ENCODE peak calls at places on chromosome 5, in four cellular contexts. R, E, G and H are unnamed samples.

GRCh38 chr5:170333161-170333909 is 35.8 kb upstream of the LCP2 start:
- DNase-seq in R (no peak), E (peak; percentile 67), G (peak; percentile 79), H (no peak)

GRCh38 chr5:104706570-104706969 is 1144.0 kb upstream of the NUDT12 start:
- DNase-seq in R (no peak), E (no peak), G (no peak), H (no peak)

GRCh38 chr5:62564101-62564500 is 14.5 kb upstream of the LRRC70 start:
- DNase-seq in R (no peak), E (no peak), G (no peak), H (no peak)

GRCh38 chr5:87924451-87924850 is 344.2 kb downstream of the TMEM161B start:
- DNase-seq in R (no peak), E (no peak), G (no peak), H (no peak)

GRCh38 chr5:112417931-112418358 is 1.1 kb downstream of the EPB41L4A start:
- DNase-seq in R (no peak), E (no peak), G (peak; percentile 11), H (peak; percentile 3)

GRCh38 chr5:39024884-39025283 is 49.3 kb downstream of the RICTOR start:
- DNase-seq in R (no peak), E (no peak), G (no peak), H (no peak)

GRCh38 chr5:151026674-151027073 is 6.3 kb downstream of the GPX3 start:
- DNase-seq in R (no peak), E (no peak), G (no peak), H (no peak)

GRCh38 chr5:219492-219891 is 1.4 kb downstream of the SDHA start:
- DNase-seq in R (no peak), E (no peak), G (no peak), H (no peak)

GRCh38 chr5:112219000-112219399 is 200.1 kb downstream of the EPB41L4A start:
- DNase-seq in R (no peak), E (no peak), G (no peak), H (no peak)

GRCh38 chr5:125372694-125373621 is 626.5 kb upstream of the ZNF608 start:
- DNase-seq in R (no peak), E (no peak), G (no peak), H (no peak)

GRCh38 chr5:8814081-8814480 is 731.8 kb downstream of the SEMA5A start:
- DNase-seq in R (no peak), E (no peak), G (no peak), H (no peak)

GRCh38 chr5:180133971-180134508 is 62.5 kb upstream of the RNF130 start:
- DNase-seq in R (no peak), E (peak; percentile 33), G (no peak), H (no peak)

GRCh38 chr5:100232730-100233129 is 302.4 kb upstream of the FAM174A start:
- DNase-seq in R (no peak), E (no peak), G (no peak), H (no peak)

GRCh38 chr5:74322944-74323343 is 317.6 kb downstream of the ENC1 start:
- DNase-seq in R (peak; percentile 39), E (no peak), G (no peak), H (no peak)

GRCh38 chr5:124905256-124905655 is 158.8 kb upstream of the ZNF608 start:
- DNase-seq in R (no peak), E (no peak), G (no peak), H (no peak)

GRCh38 chr5:150573216-150573615 is 65.3 kb downstream of the NDST1 start:
- DNase-seq in R (no peak), E (no peak), G (no peak), H (no peak)

GRCh38 chr5:1161832-1162229 is 39.6 kb upstream of the SLC6A19 start:
- DNase-seq in R (no peak), E (no peak), G (no peak), H (no peak)

GRCh38 chr5:119347574-119347973 is 8.2 kb upstream of the TNFAIP8 start:
- DNase-seq in R (no peak), E (no peak), G (no peak), H (no peak)

GRCh38 chr5:2371419-2371710 is 380.1 kb downstream of the IRX2 start:
- DNase-seq in R (no peak), E (no peak), G (no peak), H (no peak)

GRCh38 chr5:41925555-41925946 is 470 bp downstream of the FBXO4 start:
- DNase-seq in R (peak; percentile 69), E (peak; percentile 47), G (no peak), H (peak; percentile 13)

GRCh38 chr5:121038438-121038837 is 574.3 kb downstream of the PRR16 start:
- DNase-seq in R (no peak), E (no peak), G (no peak), H (no peak)

GRCh38 chr5:150108711-150109605 is 22.6 kb upstream of the CSF1R start:
- DNase-seq in R (no peak), E (no peak), G (no peak), H (no peak)

GRCh38 chr5:87074072-87074471 is 193.6 kb upstream of the RASA1 start:
- DNase-seq in R (no peak), E (no peak), G (no peak), H (no peak)

DNA sequence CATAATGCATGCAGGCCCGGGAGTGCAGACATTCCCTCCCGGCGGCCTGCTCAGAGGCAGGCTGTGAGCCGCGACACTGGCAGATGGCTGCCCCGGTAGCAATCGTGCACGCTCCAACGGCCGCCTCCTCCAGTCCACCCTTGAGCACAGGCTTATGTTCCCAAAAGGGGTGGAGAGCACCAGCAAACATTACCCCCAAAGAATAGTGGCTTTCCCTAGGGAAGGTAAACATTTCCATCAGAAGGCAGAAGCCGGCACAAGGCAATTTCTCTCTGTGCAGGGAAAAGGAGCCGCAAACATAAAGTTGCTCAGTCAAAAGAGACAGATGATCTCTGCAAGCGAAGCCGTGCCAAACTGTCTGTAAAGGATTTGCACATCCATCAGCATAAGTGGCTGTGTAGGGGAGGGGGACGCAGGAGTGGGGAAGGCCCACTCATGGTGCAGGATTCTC is 92.5 kb downstream of the SIL1 start:
- DNase-seq in R (no peak), E (no peak), G (no peak), H (no peak)
- TF ChIP-seq POLR2A in R (no peak), E (no peak), G (no peak), H (no peak)

DNA sequence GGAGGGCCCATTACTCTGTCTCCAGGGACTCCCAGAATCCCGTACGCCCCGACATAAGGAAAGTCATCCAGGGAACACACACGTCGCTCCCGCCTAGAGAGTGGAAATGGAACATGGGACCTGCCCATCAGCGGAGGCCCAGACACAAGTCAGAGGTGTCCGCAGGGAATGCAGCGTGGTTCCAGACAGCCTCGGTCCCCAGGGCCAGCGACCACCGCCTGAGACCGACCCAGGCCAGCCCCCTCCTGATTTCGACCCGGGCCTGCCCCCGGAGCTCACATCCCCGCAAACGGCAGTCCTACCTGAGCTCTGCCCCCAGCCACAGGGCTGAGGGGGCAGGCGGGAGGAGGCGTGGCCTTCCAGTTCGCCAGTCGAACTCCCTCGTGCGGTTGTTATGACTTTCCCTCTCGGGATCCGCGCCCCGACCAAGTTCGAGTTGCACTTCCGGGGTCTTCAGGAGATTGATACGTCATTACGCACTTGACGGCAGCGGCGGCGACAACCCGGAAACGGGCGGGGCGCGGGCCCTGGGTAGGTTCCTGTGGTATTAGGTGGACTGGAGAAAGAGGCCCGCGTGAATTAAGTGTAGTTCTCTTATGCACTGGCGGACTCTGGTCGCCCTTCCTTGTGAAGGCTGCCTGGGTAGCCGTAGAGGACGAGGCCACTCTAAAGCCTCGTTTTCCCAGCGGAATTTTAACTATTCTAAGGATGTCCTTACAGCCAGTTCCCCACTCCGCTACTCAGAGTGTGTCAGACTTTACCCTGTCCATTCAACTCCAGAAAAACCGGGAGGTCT is 370.0 kb upstream of the POU5F2 start:
- DNase-seq in R (peak; percentile 92), E (peak; percentile 92), G (peak; percentile 69), H (peak; percentile 68)
- TF ChIP-seq POLR2AphosphoS5 in R (peak; percentile 40), E (no peak), G (peak; percentile 69), H (peak; percentile 61)

DNA sequence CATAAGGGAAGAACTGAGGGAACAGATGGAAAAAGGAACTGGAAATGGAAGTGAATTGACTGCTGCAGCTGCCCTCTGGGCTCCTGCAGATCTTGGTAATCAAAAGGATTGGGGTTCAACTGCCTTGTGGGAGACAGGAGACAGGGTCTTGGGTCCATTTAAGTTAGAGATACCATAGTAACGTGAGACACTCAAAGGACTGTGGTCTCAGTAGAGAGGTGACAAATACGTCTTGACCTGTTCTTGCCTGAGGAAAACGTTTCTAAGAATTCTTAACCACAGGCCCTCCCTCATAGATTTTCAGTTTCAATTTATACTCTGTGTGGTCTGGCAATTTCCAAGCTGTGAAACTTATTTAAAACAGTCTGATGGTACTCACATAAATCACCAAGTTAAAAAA is 100.9 kb upstream of the DHFR start:
- DNase-seq in R (no peak), E (no peak), G (peak; percentile 66), H (no peak)
- TF ChIP-seq TAF1 in R (no peak), E (no peak), G (no peak), H (no peak)

GRCh38 chr5:139650689-139651501 is 2.7 kb downstream of the CXXC5 start:
- DNase-seq in R (peak; percentile 59), E (no peak), G (no peak), H (no peak)
- TF ChIP-seq POLR2A in R (no peak), E (peak; percentile 40), G (peak; percentile 20), H (no peak)

GRCh38 chr5:128782446-128782845 is 182.8 kb upstream of the SLC27A6 start:
- DNase-seq in R (no peak), E (no peak), G (no peak), H (no peak)
- TF ChIP-seq POLR2AphosphoS5 in R (no peak), E (no peak), G (no peak), H (no peak)

GRCh38 chr5:135386886-135387628 is 12.0 kb downstream of the MACROH2A1 start:
- DNase-seq in R (peak; percentile 35), E (no peak), G (no peak), H (no peak)
- TF ChIP-seq TAF1 in R (no peak), E (no peak), G (no peak), H (no peak)

DNA sequence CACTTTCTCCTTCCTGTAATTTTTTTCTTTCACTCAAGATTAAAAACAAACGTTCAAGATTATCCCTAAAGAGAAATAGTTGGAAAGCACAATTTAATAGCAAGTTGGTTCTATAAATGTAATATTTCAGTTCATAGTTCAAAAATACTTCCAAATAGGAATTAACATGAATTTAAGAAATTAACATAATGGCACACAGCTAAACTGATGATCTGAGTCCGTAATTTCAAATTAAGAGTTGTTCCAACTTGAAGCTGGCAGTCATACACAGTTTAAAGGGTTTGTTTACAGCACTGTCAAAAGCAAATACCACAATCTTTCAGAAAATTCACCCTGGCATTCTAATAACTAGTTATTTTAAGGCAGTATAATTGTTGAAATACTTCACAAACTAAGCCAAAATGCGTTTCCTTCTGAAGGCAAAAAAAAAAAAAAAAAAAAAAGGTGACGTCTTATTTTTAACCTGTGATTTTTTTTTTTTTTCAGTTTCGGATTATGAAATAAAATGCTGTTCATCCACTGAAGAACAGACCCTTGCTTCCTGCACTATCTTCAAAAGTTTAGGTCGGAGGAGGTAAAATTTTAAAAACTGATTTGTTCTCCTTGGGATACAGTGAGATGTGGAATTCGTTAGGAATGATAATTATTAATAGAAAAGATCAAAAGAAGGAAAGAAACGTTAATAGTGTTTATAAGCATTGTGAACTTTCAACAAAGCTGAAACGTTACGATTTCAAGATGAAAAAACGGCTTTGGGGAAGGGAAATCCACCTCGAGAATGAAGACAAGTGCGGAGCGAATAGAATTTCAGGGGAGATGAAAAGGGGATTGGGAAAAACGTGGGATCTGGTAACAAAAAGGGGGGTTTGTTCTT is 898 bp downstream of the IL6ST start:
- DNase-seq in R (no peak), E (no peak), G (no peak), H (no peak)
- TF ChIP-seq POLR2A in R (no peak), E (no peak), G (no peak), H (no peak)